ENCODE peak calls at places on chromosomes 4 and X, in six cellular contexts. L is lower lobe of right lung, Q is tibial artery, I is colonic mucosa, K is bronchial epithelial cell, A is GM23338. N is an unnamed sample.

GRCh38 chrX:134520860-134521390 is 61.0 kb downstream of the HPRT1 start:
- DNase-seq in L (no peak), Q (no peak), I (peak), K (peak), A (peak), N (peak)

GRCh38 chr4:152014280-152014679 is 253.5 kb upstream of the GATB start:
- DNase-seq in L (no peak), Q (no peak), I (no peak), K (no peak), A (no peak), N (no peak)

GRCh38 chr4:188455353-188455752 is 316.1 kb downstream of the TRIML1 start:
- DNase-seq in L (no peak), Q (no peak), I (no peak), K (no peak), A (no peak), N (no peak)

GRCh38 chrX:154918060-154918483 is 31.9 kb downstream of the F8A1 start:
- DNase-seq in L (no peak), Q (peak), I (peak), K (peak), A (peak), N (peak)

GRCh38 chr4:185396724-185397402 is at the start of gene ANKRD37:
- DNase-seq in L (peak), Q (peak), I (peak), K (peak), A (peak), N (no peak)

GRCh38 chrX:112368371-112368770 is 285.8 kb upstream of the TRPC5 start:
- DNase-seq in L (no peak), Q (no peak), I (no peak), K (no peak), A (peak), N (peak)

GRCh38 chrX:9706426-9706825 is 59.2 kb downstream of the GPR143 start:
- DNase-seq in L (no peak), Q (no peak), I (no peak), K (no peak), A (no peak), N (peak)

GRCh38 chr4:162499478-162499877 is 335.7 kb upstream of the FSTL5 start:
- DNase-seq in L (no peak), Q (no peak), I (no peak), K (peak), A (peak), N (no peak)

GRCh38 chr4:155336242-155336641 is 40.5 kb downstream of the MAP9 start:
- DNase-seq in L (no peak), Q (no peak), I (no peak), K (no peak), A (no peak), N (no peak)

GRCh38 chr4:125013891-125014290 is 300.9 kb upstream of the FAT4 start:
- DNase-seq in L (no peak), Q (no peak), I (no peak), K (peak), A (peak), N (no peak)

GRCh38 chr4:82667761-82668505 is 106.1 kb upstream of the TMEM150C start:
- DNase-seq in L (no peak), Q (no peak), I (no peak), K (no peak), A (peak), N (peak)

GRCh38 chr4:3409571-3410091 is 32.1 kb upstream of the HGFAC start:
- DNase-seq in L (no peak), Q (no peak), I (no peak), K (no peak), A (no peak), N (no peak)

GRCh38 chr4:93396274-93396673 is 432.3 kb upstream of the ATOH1 start:
- DNase-seq in L (no peak), Q (no peak), I (no peak), K (peak), A (no peak), N (no peak)

DNA sequence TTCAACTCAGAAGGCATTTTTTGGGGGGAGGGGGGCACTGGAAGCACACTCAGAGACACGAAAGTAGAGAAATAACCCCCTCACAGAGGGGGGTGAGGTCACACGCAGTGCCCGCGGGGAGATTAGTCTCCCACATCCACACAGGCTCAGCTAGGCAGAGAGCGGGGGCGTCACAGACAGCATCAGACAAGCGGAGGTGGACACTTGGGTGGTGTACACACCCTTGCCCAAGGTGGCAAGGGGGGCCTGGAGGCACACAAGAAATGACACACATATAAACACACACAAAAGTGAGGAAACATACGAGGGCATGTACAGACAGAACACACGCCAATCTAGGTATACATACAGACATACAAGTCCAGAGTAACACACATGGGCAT is 637 bp upstream of the SYN1 start:
- DNase-seq in L (no peak), Q (no peak), I (no peak), K (no peak), A (no peak), N (no peak)
- H3K4me3 ChIP-seq in L (no peak), Q (no peak), I (no peak), K (no peak), A (peak), N (no peak)

DNA sequence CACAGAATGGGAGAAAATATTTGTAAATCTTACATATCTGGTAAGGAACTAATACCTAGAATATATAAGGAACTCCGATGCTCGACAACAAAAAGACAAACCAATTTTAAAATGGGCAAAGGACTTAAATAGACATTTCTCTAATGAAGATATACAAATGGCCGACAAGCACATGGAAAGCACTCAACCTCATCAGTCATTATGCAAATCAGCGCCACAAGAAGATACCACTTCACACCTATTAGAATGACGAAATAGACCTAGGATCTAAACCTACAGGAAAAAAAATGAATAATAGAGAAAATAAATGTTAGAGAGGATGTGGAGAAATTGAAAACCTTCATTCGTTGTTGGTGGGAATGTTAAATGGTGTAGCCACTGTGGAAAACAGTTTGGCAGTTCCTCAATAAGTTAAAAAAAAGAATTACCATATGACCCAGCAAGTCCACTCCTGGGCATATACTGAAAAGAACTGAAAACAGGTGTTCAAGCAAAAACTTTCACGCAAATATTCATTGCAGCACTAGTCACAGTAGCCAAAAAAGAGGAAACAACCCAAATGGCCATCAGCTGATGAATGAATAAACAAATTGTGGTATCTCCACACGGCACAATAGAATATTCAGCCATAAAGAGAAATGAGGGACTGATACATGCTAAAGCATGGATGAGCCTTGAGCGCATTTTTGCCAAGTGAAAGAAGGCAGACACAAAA is 57.3 kb upstream of the WDR19 start:
- DNase-seq in L (no peak), Q (no peak), I (no peak), K (no peak), A (no peak), N (no peak)
- TF ChIP-seq CTCF in L (no peak), Q (no peak), I (no peak), K (no peak), A (no peak), N (no peak)

DNA sequence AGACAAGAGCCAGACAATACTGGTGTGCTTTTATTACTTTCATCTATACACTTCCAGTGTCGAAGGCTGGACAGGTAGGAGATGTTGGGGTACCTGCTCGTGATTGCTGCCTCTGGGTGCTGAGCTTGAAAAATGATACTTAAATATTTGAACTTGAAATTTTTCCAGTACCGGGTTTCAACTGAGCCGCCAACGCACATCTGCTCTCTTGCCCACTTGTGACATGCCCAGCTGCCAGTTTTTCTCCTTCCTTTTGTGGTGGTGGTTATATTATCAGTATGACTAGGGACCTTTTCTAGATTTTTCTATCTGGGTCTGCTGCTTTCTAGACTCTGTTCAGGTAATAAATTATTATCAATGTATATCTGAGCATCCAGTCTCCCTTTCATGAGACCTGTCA is 3.4 kb downstream of the OGT start:
- DNase-seq in L (no peak), Q (no peak), I (no peak), K (no peak), A (no peak), N (no peak)
- H3K4me3 ChIP-seq in L (peak), Q (peak), I (no peak), K (peak), A (peak), N (peak)

GRCh38 chrX:125742811-125743210 is 423.1 kb downstream of the TEX13C start:
- DNase-seq in L (no peak), Q (no peak), I (no peak), K (no peak), A (no peak), N (no peak)

GRCh38 chrX:125744914-125745313 is 421.2 kb downstream of the DCAF12L2 start:
- DNase-seq in L (no peak), Q (no peak), I (no peak), K (no peak), A (no peak), N (no peak)
- TF ChIP-seq CTCF in L (no peak), Q (no peak), I (peak), K (no peak), A (no peak), N (no peak)

DNA sequence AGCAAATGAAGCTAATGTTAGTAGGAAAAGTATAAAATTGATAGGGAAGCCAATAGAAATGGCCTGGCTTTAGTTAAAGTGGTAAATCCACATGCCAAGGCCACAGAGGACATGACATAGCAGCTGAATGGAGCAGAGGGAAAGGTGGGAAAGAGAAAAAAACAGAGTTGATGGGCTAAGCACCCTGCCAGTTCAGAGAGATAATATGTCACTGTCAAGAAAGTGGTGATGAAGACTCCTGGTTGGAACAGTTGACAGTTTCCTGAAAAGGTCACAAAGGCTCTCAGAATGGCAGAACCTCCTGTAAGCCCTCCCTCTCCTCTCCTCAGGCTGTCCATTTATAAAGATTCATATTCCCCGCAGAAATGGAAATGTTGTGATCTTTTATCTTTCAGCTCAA is 48.2 kb downstream of the SLC7A11 start:
- DNase-seq in L (no peak), Q (no peak), I (no peak), K (no peak), A (no peak), N (no peak)
- H3K4me3 ChIP-seq in L (no peak), Q (no peak), I (no peak), K (no peak), A (no peak), N (no peak)

GRCh38 chr4:7323872-7324650 is 110.7 kb downstream of the PSAPL1 start:
- DNase-seq in L (peak), Q (no peak), I (no peak), K (no peak), A (no peak), N (peak)
- TF ChIP-seq CTCF in L (no peak), Q (no peak), I (no peak), K (peak), A (peak), N (no peak)

GRCh38 chrX:69137911-69138310 is 27.3 kb downstream of the PJA1 start:
- DNase-seq in L (no peak), Q (no peak), I (no peak), K (no peak), A (no peak), N (no peak)

GRCh38 chrX:69139516-69139915 is 25.7 kb downstream of the PJA1 start:
- DNase-seq in L (no peak), Q (no peak), I (no peak), K (no peak), A (no peak), N (peak)

GRCh38 chrX:69137371-69137881 is 27.8 kb downstream of the PJA1 start:
- DNase-seq in L (no peak), Q (peak), I (no peak), K (no peak), A (peak), N (peak)

GRCh38 chrX:69138512-69138911 is 26.7 kb downstream of the PJA1 start:
- DNase-seq in L (no peak), Q (no peak), I (no peak), K (no peak), A (no peak), N (no peak)

GRCh38 chrX:69136546-69137331 is 28.5 kb downstream of the PJA1 start:
- DNase-seq in L (no peak), Q (no peak), I (peak), K (no peak), A (peak), N (peak)
- H3K4me3 ChIP-seq in L (peak), Q (peak), I (no peak), K (no peak), A (peak), N (no peak)

GRCh38 chrX:137432609-137433008 is 133.3 kb upstream of the ZIC3 start:
- DNase-seq in L (no peak), Q (no peak), I (no peak), K (peak), A (peak), N (peak)
- TF ChIP-seq CTCF in L (peak), Q (no peak), I (no peak), K (no peak), A (peak), N (peak)

DNA sequence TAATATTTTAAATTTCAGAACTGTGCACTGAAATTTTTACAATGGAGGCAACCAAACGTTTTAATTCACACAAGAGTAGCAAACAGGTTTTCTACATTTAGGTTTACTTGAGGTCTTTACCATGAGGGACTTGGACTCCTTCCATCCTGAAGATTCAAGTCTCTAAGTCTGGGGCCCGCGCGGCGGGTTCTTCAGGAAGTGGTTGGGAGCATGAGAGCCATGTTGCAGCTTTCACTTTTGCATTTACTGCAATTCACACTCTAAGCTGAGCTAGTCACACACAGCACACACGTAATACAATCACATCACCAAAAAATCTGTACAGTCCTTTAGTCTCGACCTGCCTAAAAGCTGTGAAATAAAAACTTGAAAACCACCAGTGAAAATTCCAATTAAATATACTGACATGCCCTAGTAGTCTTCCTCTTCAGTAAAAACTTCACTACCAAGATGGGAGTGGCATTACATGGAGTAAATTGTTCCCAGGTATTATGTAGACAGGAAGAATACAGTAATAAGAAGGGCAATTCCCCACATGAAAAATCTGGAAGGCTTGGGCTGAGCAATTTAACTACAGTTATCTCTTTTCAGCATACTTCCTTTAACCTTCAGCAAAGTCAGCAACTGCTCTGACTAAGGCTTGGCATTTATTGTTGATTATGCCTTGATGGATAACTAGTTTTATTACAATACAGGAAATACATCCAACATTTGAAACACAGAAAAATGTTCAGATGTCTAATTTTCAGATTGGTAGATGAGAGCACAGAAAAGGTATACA is 571.1 kb upstream of the DIPK2B start:
- DNase-seq in L (peak), Q (peak), I (peak), K (peak), A (no peak), N (no peak)
- H3K4me3 ChIP-seq in L (peak), Q (peak), I (no peak), K (peak), A (no peak), N (no peak)

N was measured in neural progenitor cell.